ENCODE peak calls at places on chromosomes 3 and 15, in nine cellular contexts. U is stomach; P is brain microvascular endothelial cell; M is GM12865; E is transverse colon; H is PC-9; Z is CD8-positive, alpha-beta T cell; S is psoas muscle; W is fibroblast of lung. V is an unnamed sample.
A peak's percentile ranks its signal among the peaks of the same experiment; 100 is the strongest.

GRCh38 chr3:69410301-69410700 is 24.4 kb upstream of the FRMD4B start:
- DNase-seq in U (peak; percentile 75), P (peak; percentile 78), M (peak; percentile 84), E (peak; percentile 80), H (peak; percentile 50), Z (peak; percentile 44), S (peak; percentile 66), W (peak; percentile 71), V (peak; percentile 75)

GRCh38 chr3:45528429-45528828 is 66.1 kb upstream of the LIMD1 start:
- DNase-seq in U (no peak), P (no peak), M (no peak), E (no peak), H (no peak), Z (no peak), S (no peak), W (peak; percentile 56), V (no peak)

GRCh38 chr3:111803123-111803593 is 55.9 kb upstream of the PHLDB2 start:
- DNase-seq in U (peak; percentile 33), P (peak; percentile 95), M (no peak), E (peak; percentile 54), H (peak; percentile 89), Z (no peak), S (peak; percentile 85), W (peak; percentile 99), V (peak; percentile 95)

GRCh38 chr15:66594344-66594743 is 28.5 kb upstream of the LCTL start:
- DNase-seq in U (no peak), P (no peak), M (no peak), E (no peak), H (no peak), Z (no peak), S (no peak), W (no peak), V (no peak)

GRCh38 chr3:190854062-190854461 is 8.4 kb downstream of the GMNC start:
- DNase-seq in U (no peak), P (no peak), M (no peak), E (no peak), H (no peak), Z (no peak), S (no peak), W (no peak), V (no peak)

GRCh38 chr15:82739086-82739485 is 29.4 kb upstream of the AP3B2 start:
- DNase-seq in U (no peak), P (peak; percentile 29), M (no peak), E (no peak), H (no peak), Z (no peak), S (no peak), W (no peak), V (no peak)

GRCh38 chr3:142270407-142270806 is 45.0 kb upstream of the GK5 start:
- DNase-seq in U (no peak), P (no peak), M (peak; percentile 3), E (no peak), H (no peak), Z (no peak), S (no peak), W (no peak), V (no peak)

GRCh38 chr3:42655331-42655888 is 1.9 kb downstream of the ZBTB47 start:
- DNase-seq in U (peak; percentile 42), P (no peak), M (no peak), E (no peak), H (no peak), Z (no peak), S (peak; percentile 72), W (peak; percentile 30), V (peak; percentile 93)

GRCh38 chr15:65377105-65377975 is 462 bp downstream of the IGDCC3 start:
- DNase-seq in U (no peak), P (no peak), M (no peak), E (no peak), H (peak; percentile 29), Z (no peak), S (no peak), W (peak; percentile 21), V (no peak)

GRCh38 chr3:122988507-122988906 is 39.1 kb downstream of the SEMA5B start:
- DNase-seq in U (no peak), P (no peak), M (no peak), E (no peak), H (no peak), Z (no peak), S (no peak), W (no peak), V (no peak)

GRCh38 chr15:94029495-94029894 is 201.9 kb upstream of the MCTP2 start:
- DNase-seq in U (no peak), P (no peak), M (no peak), E (no peak), H (no peak), Z (no peak), S (no peak), W (no peak), V (no peak)

GRCh38 chr15:98650871-98651481 is 2.6 kb downstream of the IGF1R start:
- DNase-seq in U (peak; percentile 49), P (no peak), M (peak; percentile 8), E (peak; percentile 16), H (no peak), Z (no peak), S (no peak), W (peak; percentile 51), V (peak; percentile 39)

GRCh38 chr3:151228291-151229125 is 25.5 kb upstream of the GPR171 start:
- DNase-seq in U (peak; percentile 28), P (peak; percentile 95), M (peak; percentile 9), E (no peak), H (peak; percentile 21), Z (no peak), S (no peak), W (peak; percentile 39), V (no peak)

GRCh38 chr3:53862241-53862640 is 15.9 kb downstream of the IL17RB start:
- DNase-seq in U (no peak), P (no peak), M (no peak), E (no peak), H (no peak), Z (no peak), S (no peak), W (no peak), V (no peak)

GRCh38 chr3:53860196-53860595 is 13.8 kb downstream of the IL17RB start:
- DNase-seq in U (no peak), P (no peak), M (no peak), E (no peak), H (no peak), Z (no peak), S (no peak), W (no peak), V (no peak)

GRCh38 chr3:53863127-53863526 is 16.8 kb downstream of the IL17RB start:
- DNase-seq in U (no peak), P (no peak), M (no peak), E (no peak), H (no peak), Z (no peak), S (no peak), W (no peak), V (no peak)

GRCh38 chr3:53865732-53866499 is 16.0 kb downstream of the ACTR8 start:
- DNase-seq in U (no peak), P (no peak), M (no peak), E (no peak), H (no peak), Z (no peak), S (no peak), W (no peak), V (no peak)
- H3K4me3 ChIP-seq in U (no peak overlapping the region), P (no peak overlapping the region), M (no peak overlapping the region), E (no peak overlapping the region), H (no peak overlapping the region), Z (no peak overlapping the region), S (no peak overlapping the region), W (no peak overlapping the region), V (no peak overlapping the region)

GRCh38 chr15:96504371-96504770 is 173.9 kb downstream of the NR2F2 start:
- DNase-seq in U (no peak), P (no peak), M (no peak), E (no peak), H (no peak), Z (no peak), S (no peak), W (no peak), V (no peak)
- TF ChIP-seq CTCF in U (no peak), P (no peak), M (no peak), E (no peak), H (no peak), Z (no peak), S (no peak), W (no peak), V (no peak)

GRCh38 chr3:30248423-30248822 is 358.0 kb upstream of the TGFBR2 start:
- DNase-seq in U (no peak), P (no peak), M (peak; percentile 16), E (no peak), H (no peak), Z (no peak), S (no peak), W (no peak), V (no peak)
- H3K4me3 ChIP-seq in U (no peak overlapping the region), P (no peak overlapping the region), M (no peak overlapping the region), E (no peak overlapping the region), H (no peak overlapping the region), Z (no peak overlapping the region), S (no peak overlapping the region), W (no peak overlapping the region), V (no peak overlapping the region)

GRCh38 chr3:21290557-21290956 is 460.5 kb downstream of the ZNF385D start:
- DNase-seq in U (no peak), P (no peak), M (no peak), E (no peak), H (no peak), Z (no peak), S (no peak), W (no peak), V (no peak)
- TF ChIP-seq CTCF in U (peak; percentile 37), P (peak; percentile 70), M (peak; percentile 46), E (peak; percentile 13), H (peak; percentile 74), Z (no peak), S (peak; percentile 33), W (peak; percentile 54), V (no peak)

DNA sequence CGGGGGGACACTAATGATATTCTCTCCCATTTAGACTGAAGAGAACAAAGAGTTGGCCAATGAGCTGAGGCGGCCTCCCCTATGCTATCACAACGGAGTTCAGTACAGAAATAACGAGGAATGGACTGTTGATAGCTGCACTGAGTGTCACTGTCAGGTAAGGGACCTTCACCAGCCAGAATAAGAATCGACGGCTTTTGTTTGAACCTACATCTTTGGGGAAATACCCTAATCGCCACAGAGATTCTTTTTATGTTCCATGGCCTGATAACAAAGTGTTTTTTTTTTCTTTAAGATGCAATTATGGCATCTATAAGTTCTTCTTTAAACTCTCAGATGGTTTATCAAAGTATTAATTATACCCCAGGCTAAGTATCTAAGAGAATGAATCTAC is 3.4 kb downstream of the THBS1 start:
- DNase-seq in U (no peak), P (no peak), M (no peak), E (no peak), H (no peak), Z (no peak), S (no peak), W (no peak), V (no peak)
- H3K4me3 ChIP-seq in U (peak overlapping the region; percentile 76), P (peak overlapping the region; percentile 78), M (no peak overlapping the region), E (peak overlapping the region; percentile 83), H (no peak overlapping the region), Z (no peak overlapping the region), S (peak overlapping the region; percentile 9), W (peak overlapping the region; percentile 93), V (no peak overlapping the region)